ENCODE peak calls at places on chromosomes 13 and 19, in eight cellular contexts. One of them, this sample, is unnamed.
A peak's percentile ranks its signal among the peaks of the same experiment; 100 is the strongest.

GRCh38 chr13:101955764-101956163 is 446.1 kb downstream of the FGF14 start:
- ATAC-seq in T-helper 17 cell: no peak
- ATAC-seq in left lobe of liver: peak; percentile 50
- ATAC-seq in left lung: no peak
- ATAC-seq in activated CD8-positive, alpha-beta memory T cell treated with anti-CD3 and anti-CD28 coated beads, Interleukin-2, amount 10 ng/mL, durations not matched to agents 7 days and 5 days: no peak
- ATAC-seq in heart left ventricle: no peak
- ATAC-seq in DND-41: peak; percentile 83
- ATAC-seq in mucosa of descending colon: no peak
- ATAC-seq in this sample: no peak

GRCh38 chr13:39866722-39867121 is 211.3 kb downstream of the COG6 start:
- ATAC-seq in T-helper 17 cell: no peak
- ATAC-seq in left lobe of liver: no peak
- ATAC-seq in left lung: no peak
- ATAC-seq in activated CD8-positive, alpha-beta memory T cell treated with anti-CD3 and anti-CD28 coated beads, Interleukin-2, amount 10 ng/mL, durations not matched to agents 7 days and 5 days: no peak
- ATAC-seq in heart left ventricle: no peak
- ATAC-seq in DND-41: no peak
- ATAC-seq in mucosa of descending colon: no peak
- ATAC-seq in this sample: no peak

GRCh38 chr13:74306496-74306895 is 172.3 kb upstream of the KLF12 start:
- ATAC-seq in T-helper 17 cell: peak; percentile 36
- ATAC-seq in left lobe of liver: no peak
- ATAC-seq in left lung: no peak
- ATAC-seq in activated CD8-positive, alpha-beta memory T cell treated with anti-CD3 and anti-CD28 coated beads, Interleukin-2, amount 10 ng/mL, durations not matched to agents 7 days and 5 days: no peak
- ATAC-seq in heart left ventricle: no peak
- ATAC-seq in DND-41: peak; percentile 68
- ATAC-seq in mucosa of descending colon: no peak
- ATAC-seq in this sample: no peak

GRCh38 chr13:95388420-95389079 is 87.3 kb upstream of the ABCC4 start:
- ATAC-seq in T-helper 17 cell: no peak
- ATAC-seq in left lobe of liver: no peak
- ATAC-seq in left lung: no peak
- ATAC-seq in activated CD8-positive, alpha-beta memory T cell treated with anti-CD3 and anti-CD28 coated beads, Interleukin-2, amount 10 ng/mL, durations not matched to agents 7 days and 5 days: no peak
- ATAC-seq in heart left ventricle: no peak
- ATAC-seq in DND-41: no peak
- ATAC-seq in mucosa of descending colon: no peak
- ATAC-seq in this sample: no peak

GRCh38 chr19:21314676-21315075 is 14.5 kb downstream of the ZNF708 start:
- ATAC-seq in T-helper 17 cell: no peak
- ATAC-seq in left lobe of liver: no peak
- ATAC-seq in left lung: no peak
- ATAC-seq in activated CD8-positive, alpha-beta memory T cell treated with anti-CD3 and anti-CD28 coated beads, Interleukin-2, amount 10 ng/mL, durations not matched to agents 7 days and 5 days: no peak
- ATAC-seq in heart left ventricle: peak; percentile 31
- ATAC-seq in DND-41: no peak
- ATAC-seq in mucosa of descending colon: no peak
- ATAC-seq in this sample: no peak

GRCh38 chr13:102347490-102347889 is 54.4 kb downstream of the FGF14 start:
- ATAC-seq in T-helper 17 cell: no peak
- ATAC-seq in left lobe of liver: peak; percentile 99
- ATAC-seq in left lung: no peak
- ATAC-seq in activated CD8-positive, alpha-beta memory T cell treated with anti-CD3 and anti-CD28 coated beads, Interleukin-2, amount 10 ng/mL, durations not matched to agents 7 days and 5 days: no peak
- ATAC-seq in heart left ventricle: no peak
- ATAC-seq in DND-41: no peak
- ATAC-seq in mucosa of descending colon: no peak
- ATAC-seq in this sample: no peak

GRCh38 chr13:38141792-38142191 is 207.9 kb upstream of the UFM1 start:
- ATAC-seq in T-helper 17 cell: no peak
- ATAC-seq in left lobe of liver: no peak
- ATAC-seq in left lung: no peak
- ATAC-seq in activated CD8-positive, alpha-beta memory T cell treated with anti-CD3 and anti-CD28 coated beads, Interleukin-2, amount 10 ng/mL, durations not matched to agents 7 days and 5 days: no peak
- ATAC-seq in heart left ventricle: no peak
- ATAC-seq in DND-41: no peak
- ATAC-seq in mucosa of descending colon: no peak
- ATAC-seq in this sample: no peak

GRCh38 chr13:35818577-35819165 is 312.5 kb downstream of the DCLK1 start:
- ATAC-seq in T-helper 17 cell: no peak
- ATAC-seq in left lobe of liver: peak; percentile 70
- ATAC-seq in left lung: peak; percentile 74
- ATAC-seq in activated CD8-positive, alpha-beta memory T cell treated with anti-CD3 and anti-CD28 coated beads, Interleukin-2, amount 10 ng/mL, durations not matched to agents 7 days and 5 days: no peak
- ATAC-seq in heart left ventricle: peak; percentile 29
- ATAC-seq in DND-41: peak; percentile 22
- ATAC-seq in mucosa of descending colon: peak; percentile 18
- ATAC-seq in this sample: no peak

GRCh38 chr13:28286263-28286662 is 147.9 kb downstream of the PAN3 start:
- ATAC-seq in T-helper 17 cell: no peak
- ATAC-seq in left lobe of liver: no peak
- ATAC-seq in left lung: no peak
- ATAC-seq in activated CD8-positive, alpha-beta memory T cell treated with anti-CD3 and anti-CD28 coated beads, Interleukin-2, amount 10 ng/mL, durations not matched to agents 7 days and 5 days: no peak
- ATAC-seq in heart left ventricle: no peak
- ATAC-seq in DND-41: no peak
- ATAC-seq in mucosa of descending colon: no peak
- ATAC-seq in this sample: no peak

GRCh38 chr13:101795460-101795859 is 343.0 kb downstream of the ITGBL1 start:
- ATAC-seq in T-helper 17 cell: no peak
- ATAC-seq in left lobe of liver: no peak
- ATAC-seq in left lung: no peak
- ATAC-seq in activated CD8-positive, alpha-beta memory T cell treated with anti-CD3 and anti-CD28 coated beads, Interleukin-2, amount 10 ng/mL, durations not matched to agents 7 days and 5 days: no peak
- ATAC-seq in heart left ventricle: peak; percentile 43
- ATAC-seq in DND-41: no peak
- ATAC-seq in mucosa of descending colon: no peak
- ATAC-seq in this sample: no peak

GRCh38 chr13:110277357-110277950 is 29.5 kb downstream of the COL4A1 start:
- ATAC-seq in T-helper 17 cell: no peak
- ATAC-seq in left lobe of liver: no peak
- ATAC-seq in left lung: no peak
- ATAC-seq in activated CD8-positive, alpha-beta memory T cell treated with anti-CD3 and anti-CD28 coated beads, Interleukin-2, amount 10 ng/mL, durations not matched to agents 7 days and 5 days: no peak
- ATAC-seq in heart left ventricle: peak; percentile 12
- ATAC-seq in DND-41: no peak
- ATAC-seq in mucosa of descending colon: no peak
- ATAC-seq in this sample: no peak

GRCh38 chr13:71252191-71252704 is 614.8 kb downstream of the DACH1 start:
- ATAC-seq in T-helper 17 cell: no peak
- ATAC-seq in left lobe of liver: no peak
- ATAC-seq in left lung: peak; percentile 31
- ATAC-seq in activated CD8-positive, alpha-beta memory T cell treated with anti-CD3 and anti-CD28 coated beads, Interleukin-2, amount 10 ng/mL, durations not matched to agents 7 days and 5 days: no peak
- ATAC-seq in heart left ventricle: peak; percentile 26
- ATAC-seq in DND-41: no peak
- ATAC-seq in mucosa of descending colon: peak; percentile 59
- ATAC-seq in this sample: no peak

GRCh38 chr13:45503658-45504057 is 38.9 kb downstream of the COG3 start:
- ATAC-seq in T-helper 17 cell: no peak
- ATAC-seq in left lobe of liver: peak; percentile 80
- ATAC-seq in left lung: no peak
- ATAC-seq in activated CD8-positive, alpha-beta memory T cell treated with anti-CD3 and anti-CD28 coated beads, Interleukin-2, amount 10 ng/mL, durations not matched to agents 7 days and 5 days: no peak
- ATAC-seq in heart left ventricle: no peak
- ATAC-seq in DND-41: no peak
- ATAC-seq in mucosa of descending colon: peak; percentile 17
- ATAC-seq in this sample: no peak

GRCh38 chr13:73168226-73168992 is 109.6 kb downstream of the KLF5 start:
- ATAC-seq in T-helper 17 cell: no peak
- ATAC-seq in left lobe of liver: no peak
- ATAC-seq in left lung: no peak
- ATAC-seq in activated CD8-positive, alpha-beta memory T cell treated with anti-CD3 and anti-CD28 coated beads, Interleukin-2, amount 10 ng/mL, durations not matched to agents 7 days and 5 days: no peak
- ATAC-seq in heart left ventricle: no peak
- ATAC-seq in DND-41: no peak
- ATAC-seq in mucosa of descending colon: peak; percentile 4
- ATAC-seq in this sample: peak; percentile 43

GRCh38 chr19:14394167-14394566 is 12.9 kb downstream of the ADGRE5 start:
- ATAC-seq in T-helper 17 cell: peak; percentile 8
- ATAC-seq in left lobe of liver: no peak
- ATAC-seq in left lung: peak; percentile 7
- ATAC-seq in activated CD8-positive, alpha-beta memory T cell treated with anti-CD3 and anti-CD28 coated beads, Interleukin-2, amount 10 ng/mL, durations not matched to agents 7 days and 5 days: peak; percentile 3
- ATAC-seq in heart left ventricle: no peak
- ATAC-seq in DND-41: no peak
- ATAC-seq in mucosa of descending colon: peak; percentile 11
- ATAC-seq in this sample: peak; percentile 7

GRCh38 chr13:61040180-61040579 is 375.5 kb downstream of the PCDH20 start:
- ATAC-seq in T-helper 17 cell: no peak
- ATAC-seq in left lobe of liver: no peak
- ATAC-seq in left lung: no peak
- ATAC-seq in activated CD8-positive, alpha-beta memory T cell treated with anti-CD3 and anti-CD28 coated beads, Interleukin-2, amount 10 ng/mL, durations not matched to agents 7 days and 5 days: no peak
- ATAC-seq in heart left ventricle: no peak
- ATAC-seq in DND-41: peak; percentile 67
- ATAC-seq in mucosa of descending colon: no peak
- ATAC-seq in this sample: no peak

GRCh38 chr13:33452873-33453558 is 167.5 kb upstream of the STARD13 start:
- ATAC-seq in T-helper 17 cell: no peak
- ATAC-seq in left lobe of liver: peak; percentile 60
- ATAC-seq in left lung: no peak
- ATAC-seq in activated CD8-positive, alpha-beta memory T cell treated with anti-CD3 and anti-CD28 coated beads, Interleukin-2, amount 10 ng/mL, durations not matched to agents 7 days and 5 days: no peak
- ATAC-seq in heart left ventricle: peak; percentile 72
- ATAC-seq in DND-41: no peak
- ATAC-seq in mucosa of descending colon: no peak
- ATAC-seq in this sample: no peak

GRCh38 chr13:60080871-60081270 is 82.9 kb downstream of the DIAPH3 start:
- ATAC-seq in T-helper 17 cell: no peak
- ATAC-seq in left lobe of liver: no peak
- ATAC-seq in left lung: no peak
- ATAC-seq in activated CD8-positive, alpha-beta memory T cell treated with anti-CD3 and anti-CD28 coated beads, Interleukin-2, amount 10 ng/mL, durations not matched to agents 7 days and 5 days: no peak
- ATAC-seq in heart left ventricle: no peak
- ATAC-seq in DND-41: no peak
- ATAC-seq in mucosa of descending colon: no peak
- ATAC-seq in this sample: no peak

GRCh38 chr19:40598121-40598917 is 2.9 kb upstream of the LTBP4 start:
- ATAC-seq in T-helper 17 cell: peak; percentile 69
- ATAC-seq in left lobe of liver: peak; percentile 86
- ATAC-seq in left lung: peak; percentile 78
- ATAC-seq in activated CD8-positive, alpha-beta memory T cell treated with anti-CD3 and anti-CD28 coated beads, Interleukin-2, amount 10 ng/mL, durations not matched to agents 7 days and 5 days: peak; percentile 74
- ATAC-seq in heart left ventricle: peak; percentile 62
- ATAC-seq in DND-41: peak; percentile 84
- ATAC-seq in mucosa of descending colon: peak; percentile 77
- ATAC-seq in this sample: peak; percentile 48

GRCh38 chr13:98307744-98308524 is 130.9 kb upstream of the RNF113B start:
- ATAC-seq in T-helper 17 cell: no peak
- ATAC-seq in left lobe of liver: peak; percentile 36
- ATAC-seq in left lung: peak; percentile 61
- ATAC-seq in activated CD8-positive, alpha-beta memory T cell treated with anti-CD3 and anti-CD28 coated beads, Interleukin-2, amount 10 ng/mL, durations not matched to agents 7 days and 5 days: no peak
- ATAC-seq in heart left ventricle: peak; percentile 78
- ATAC-seq in DND-41: no peak
- ATAC-seq in mucosa of descending colon: no peak
- ATAC-seq in this sample: no peak

GRCh38 chr13:47661076-47661475 is 340.0 kb downstream of the SUCLA2 start:
- ATAC-seq in T-helper 17 cell: no peak
- ATAC-seq in left lobe of liver: no peak
- ATAC-seq in left lung: no peak
- ATAC-seq in activated CD8-positive, alpha-beta memory T cell treated with anti-CD3 and anti-CD28 coated beads, Interleukin-2, amount 10 ng/mL, durations not matched to agents 7 days and 5 days: no peak
- ATAC-seq in heart left ventricle: no peak
- ATAC-seq in DND-41: no peak
- ATAC-seq in mucosa of descending colon: no peak
- ATAC-seq in this sample: no peak

GRCh38 chr19:17026041-17026658 is 460 bp downstream of the CPAMD8 start:
- ATAC-seq in T-helper 17 cell: peak; percentile 33
- ATAC-seq in left lobe of liver: peak; percentile 25
- ATAC-seq in left lung: peak; percentile 60
- ATAC-seq in activated CD8-positive, alpha-beta memory T cell treated with anti-CD3 and anti-CD28 coated beads, Interleukin-2, amount 10 ng/mL, durations not matched to agents 7 days and 5 days: no peak
- ATAC-seq in heart left ventricle: no peak
- ATAC-seq in DND-41: no peak
- ATAC-seq in mucosa of descending colon: peak; percentile 38
- ATAC-seq in this sample: no peak

GRCh38 chr13:102240110-102240509 is 161.7 kb downstream of the FGF14 start:
- ATAC-seq in T-helper 17 cell: no peak
- ATAC-seq in left lobe of liver: no peak
- ATAC-seq in left lung: no peak
- ATAC-seq in activated CD8-positive, alpha-beta memory T cell treated with anti-CD3 and anti-CD28 coated beads, Interleukin-2, amount 10 ng/mL, durations not matched to agents 7 days and 5 days: no peak
- ATAC-seq in heart left ventricle: no peak
- ATAC-seq in DND-41: no peak
- ATAC-seq in mucosa of descending colon: no peak
- ATAC-seq in this sample: no peak

GRCh38 chr13:40982772-40983171 is 36.3 kb downstream of the ELF1 start:
- ATAC-seq in T-helper 17 cell: peak; percentile 71
- ATAC-seq in left lobe of liver: peak; percentile 52
- ATAC-seq in left lung: peak; percentile 68
- ATAC-seq in activated CD8-positive, alpha-beta memory T cell treated with anti-CD3 and anti-CD28 coated beads, Interleukin-2, amount 10 ng/mL, durations not matched to agents 7 days and 5 days: peak; percentile 64
- ATAC-seq in heart left ventricle: peak; percentile 66
- ATAC-seq in DND-41: peak; percentile 54
- ATAC-seq in mucosa of descending colon: peak; percentile 77
- ATAC-seq in this sample: peak; percentile 66

GRCh38 chr13:44734204-44734707 is 158.1 kb upstream of the TSC22D1 start:
- ATAC-seq in T-helper 17 cell: no peak
- ATAC-seq in left lobe of liver: no peak
- ATAC-seq in left lung: peak; percentile 92
- ATAC-seq in activated CD8-positive, alpha-beta memory T cell treated with anti-CD3 and anti-CD28 coated beads, Interleukin-2, amount 10 ng/mL, durations not matched to agents 7 days and 5 days: no peak
- ATAC-seq in heart left ventricle: peak; percentile 71
- ATAC-seq in DND-41: no peak
- ATAC-seq in mucosa of descending colon: no peak
- ATAC-seq in this sample: peak; percentile 67

GRCh38 chr19:34308381-34309367 is 54.3 kb downstream of the GARRE1 start:
- ATAC-seq in T-helper 17 cell: peak; percentile 93
- ATAC-seq in left lobe of liver: no peak
- ATAC-seq in left lung: no peak
- ATAC-seq in activated CD8-positive, alpha-beta memory T cell treated with anti-CD3 and anti-CD28 coated beads, Interleukin-2, amount 10 ng/mL, durations not matched to agents 7 days and 5 days: no peak
- ATAC-seq in heart left ventricle: no peak
- ATAC-seq in DND-41: no peak
- ATAC-seq in mucosa of descending colon: no peak
- ATAC-seq in this sample: no peak

GRCh38 chr13:70967564-70967963 is 859.3 kb upstream of the KLHL1 start:
- ATAC-seq in T-helper 17 cell: no peak
- ATAC-seq in left lobe of liver: no peak
- ATAC-seq in left lung: no peak
- ATAC-seq in activated CD8-positive, alpha-beta memory T cell treated with anti-CD3 and anti-CD28 coated beads, Interleukin-2, amount 10 ng/mL, durations not matched to agents 7 days and 5 days: no peak
- ATAC-seq in heart left ventricle: no peak
- ATAC-seq in DND-41: no peak
- ATAC-seq in mucosa of descending colon: no peak
- ATAC-seq in this sample: no peak

GRCh38 chr19:8569066-8569761 is 8.0 kb downstream of the MYO1F start:
- ATAC-seq in T-helper 17 cell: peak; percentile 82
- ATAC-seq in left lobe of liver: peak; percentile 61
- ATAC-seq in left lung: peak; percentile 67
- ATAC-seq in activated CD8-positive, alpha-beta memory T cell treated with anti-CD3 and anti-CD28 coated beads, Interleukin-2, amount 10 ng/mL, durations not matched to agents 7 days and 5 days: peak; percentile 81
- ATAC-seq in heart left ventricle: peak; percentile 66
- ATAC-seq in DND-41: peak; percentile 89
- ATAC-seq in mucosa of descending colon: peak; percentile 82
- ATAC-seq in this sample: peak; percentile 52

GRCh38 chr19:35195822-35196221 is 32.7 kb downstream of the FAM187B start:
- ATAC-seq in T-helper 17 cell: no peak
- ATAC-seq in left lobe of liver: peak; percentile 85
- ATAC-seq in left lung: no peak
- ATAC-seq in activated CD8-positive, alpha-beta memory T cell treated with anti-CD3 and anti-CD28 coated beads, Interleukin-2, amount 10 ng/mL, durations not matched to agents 7 days and 5 days: no peak
- ATAC-seq in heart left ventricle: no peak
- ATAC-seq in DND-41: no peak
- ATAC-seq in mucosa of descending colon: no peak
- ATAC-seq in this sample: no peak

GRCh38 chr13:32829676-32830091 is 186.5 kb upstream of the KL start:
- ATAC-seq in T-helper 17 cell: no peak
- ATAC-seq in left lobe of liver: no peak
- ATAC-seq in left lung: no peak
- ATAC-seq in activated CD8-positive, alpha-beta memory T cell treated with anti-CD3 and anti-CD28 coated beads, Interleukin-2, amount 10 ng/mL, durations not matched to agents 7 days and 5 days: no peak
- ATAC-seq in heart left ventricle: no peak
- ATAC-seq in DND-41: no peak
- ATAC-seq in mucosa of descending colon: no peak
- ATAC-seq in this sample: peak; percentile 96

GRCh38 chr13:45143346-45143751 is 23.0 kb downstream of the GTF2F2 start:
- ATAC-seq in T-helper 17 cell: no peak
- ATAC-seq in left lobe of liver: no peak
- ATAC-seq in left lung: no peak
- ATAC-seq in activated CD8-positive, alpha-beta memory T cell treated with anti-CD3 and anti-CD28 coated beads, Interleukin-2, amount 10 ng/mL, durations not matched to agents 7 days and 5 days: no peak
- ATAC-seq in heart left ventricle: peak; percentile 66
- ATAC-seq in DND-41: no peak
- ATAC-seq in mucosa of descending colon: no peak
- ATAC-seq in this sample: peak; percentile 37

GRCh38 chr19:16403151-16403977 is 68.4 kb downstream of the EPS15L1 start:
- ATAC-seq in T-helper 17 cell: no peak
- ATAC-seq in left lobe of liver: no peak
- ATAC-seq in left lung: no peak
- ATAC-seq in activated CD8-positive, alpha-beta memory T cell treated with anti-CD3 and anti-CD28 coated beads, Interleukin-2, amount 10 ng/mL, durations not matched to agents 7 days and 5 days: no peak
- ATAC-seq in heart left ventricle: peak; percentile 53
- ATAC-seq in DND-41: no peak
- ATAC-seq in mucosa of descending colon: no peak
- ATAC-seq in this sample: no peak

GRCh38 chr13:109145631-109146030 is 516.2 kb downstream of the MYO16 start:
- ATAC-seq in T-helper 17 cell: peak; percentile 50
- ATAC-seq in left lobe of liver: peak; percentile 94
- ATAC-seq in left lung: peak; percentile 96
- ATAC-seq in activated CD8-positive, alpha-beta memory T cell treated with anti-CD3 and anti-CD28 coated beads, Interleukin-2, amount 10 ng/mL, durations not matched to agents 7 days and 5 days: no peak
- ATAC-seq in heart left ventricle: peak; percentile 88
- ATAC-seq in DND-41: peak; percentile 94
- ATAC-seq in mucosa of descending colon: peak; percentile 59
- ATAC-seq in this sample: peak; percentile 64

GRCh38 chr13:79056706-79057105 is 349.3 kb downstream of the RBM26 start:
- ATAC-seq in T-helper 17 cell: no peak
- ATAC-seq in left lobe of liver: no peak
- ATAC-seq in left lung: no peak
- ATAC-seq in activated CD8-positive, alpha-beta memory T cell treated with anti-CD3 and anti-CD28 coated beads, Interleukin-2, amount 10 ng/mL, durations not matched to agents 7 days and 5 days: no peak
- ATAC-seq in heart left ventricle: no peak
- ATAC-seq in DND-41: no peak
- ATAC-seq in mucosa of descending colon: no peak
- ATAC-seq in this sample: no peak

This sample was measured in esophagus mucosa.